ENCODE peak calls at places on chromosome 12, in eight cellular contexts. T is heart left ventricle, D is substantia nigra, R is fibroblast of lung, C is caudate nucleus, H is ovary, V is dorsolateral prefrontal cortex, U is uterus. P is an unnamed sample.

GRCh38 chr12:101407054-101407437 is 526 bp downstream of the ARL1 start:
- DNase-seq in T (no peak), D (no peak), R (no peak), C (peak), H (no peak), V (peak), U (peak), P (peak)

GRCh38 chr12:81591256-81591655 is 167.9 kb downstream of the PPFIA2 start:
- DNase-seq in T (no peak), D (no peak), R (no peak), C (no peak), H (no peak), V (no peak), U (no peak), P (no peak)

GRCh38 chr12:7933255-7933726 is 2.7 kb downstream of the SLC2A3 start:
- DNase-seq in T (peak), D (peak), R (peak), C (peak), H (peak), V (peak), U (peak), P (peak)

GRCh38 chr12:105561981-105562726 is 231.7 kb downstream of the C12orf75 start:
- DNase-seq in T (peak), D (no peak), R (peak), C (no peak), H (peak), V (no peak), U (peak), P (no peak)

GRCh38 chr12:115212356-115212755 is 528.4 kb upstream of the TBX3 start:
- DNase-seq in T (no peak), D (no peak), R (no peak), C (no peak), H (no peak), V (no peak), U (no peak), P (no peak)

GRCh38 chr12:76029982-76030377 is 1.6 kb downstream of the PHLDA1 start:
- DNase-seq in T (no peak), D (no peak), R (peak), C (no peak), H (no peak), V (no peak), U (no peak), P (no peak)

GRCh38 chr12:90321369-90321768 is 612.7 kb upstream of the ATP2B1 start:
- DNase-seq in T (no peak), D (no peak), R (no peak), C (no peak), H (no peak), V (no peak), U (no peak), P (no peak)

GRCh38 chr12:33588082-33588712 is 148.6 kb upstream of the SYT10 start:
- DNase-seq in T (no peak), D (no peak), R (peak), C (no peak), H (no peak), V (no peak), U (no peak), P (no peak)

GRCh38 chr12:74488134-74488533 is 49.5 kb upstream of the ATXN7L3B start:
- DNase-seq in T (no peak), D (no peak), R (no peak), C (no peak), H (no peak), V (no peak), U (no peak), P (no peak)

GRCh38 chr12:107402041-107403022 is 283.3 kb upstream of the PWP1 start:
- DNase-seq in T (peak), D (no peak), R (peak), C (peak), H (no peak), V (peak), U (no peak), P (peak)

GRCh38 chr12:108768591-108769500 is 37.5 kb upstream of the CORO1C start:
- DNase-seq in T (peak), D (no peak), R (no peak), C (no peak), H (no peak), V (no peak), U (no peak), P (peak)

GRCh38 chr12:108765289-108765764 is 34.0 kb upstream of the CORO1C start:
- DNase-seq in T (no peak), D (no peak), R (no peak), C (no peak), H (peak), V (no peak), U (no peak), P (no peak)

GRCh38 chr12:108761226-108761625 is 29.9 kb upstream of the CORO1C start:
- DNase-seq in T (no peak), D (no peak), R (no peak), C (no peak), H (no peak), V (no peak), U (no peak), P (no peak)

GRCh38 chr12:108766294-108766693 is 35.0 kb upstream of the CORO1C start:
- DNase-seq in T (no peak), D (no peak), R (no peak), C (no peak), H (no peak), V (no peak), U (no peak), P (no peak)

GRCh38 chr12:108764540-108765288 is 33.4 kb upstream of the CORO1C start:
- DNase-seq in T (no peak), D (no peak), R (no peak), C (no peak), H (no peak), V (no peak), U (no peak), P (no peak)
- H3K27ac ChIP-seq in T (no peak), D (no peak), R (no peak), C (no peak), H (peak), V (no peak), U (no peak), P (no peak)

GRCh38 chr12:113227686-113228391 is 6.6 kb downstream of the TPCN1 start:
- DNase-seq in T (no peak), D (no peak), R (no peak), C (no peak), H (no peak), V (no peak), U (no peak), P (no peak)
- H3K27ac ChIP-seq in T (peak), D (peak), R (no peak), C (peak), H (no peak), V (peak), U (peak), P (no peak)

GRCh38 chr12:11688379-11688778 is 38.9 kb downstream of the ETV6 start:
- DNase-seq in T (no peak), D (no peak), R (no peak), C (no peak), H (no peak), V (no peak), U (no peak), P (no peak)

GRCh38 chr12:11686135-11686534 is 36.7 kb downstream of the ETV6 start:
- DNase-seq in T (no peak), D (no peak), R (no peak), C (no peak), H (no peak), V (no peak), U (no peak), P (no peak)

GRCh38 chr12:11689591-11690158 is 40.2 kb downstream of the ETV6 start:
- DNase-seq in T (no peak), D (no peak), R (no peak), C (no peak), H (no peak), V (no peak), U (no peak), P (no peak)

GRCh38 chr12:11687538-11687937 is 38.1 kb downstream of the ETV6 start:
- DNase-seq in T (no peak), D (no peak), R (no peak), C (no peak), H (no peak), V (no peak), U (no peak), P (no peak)

DNA sequence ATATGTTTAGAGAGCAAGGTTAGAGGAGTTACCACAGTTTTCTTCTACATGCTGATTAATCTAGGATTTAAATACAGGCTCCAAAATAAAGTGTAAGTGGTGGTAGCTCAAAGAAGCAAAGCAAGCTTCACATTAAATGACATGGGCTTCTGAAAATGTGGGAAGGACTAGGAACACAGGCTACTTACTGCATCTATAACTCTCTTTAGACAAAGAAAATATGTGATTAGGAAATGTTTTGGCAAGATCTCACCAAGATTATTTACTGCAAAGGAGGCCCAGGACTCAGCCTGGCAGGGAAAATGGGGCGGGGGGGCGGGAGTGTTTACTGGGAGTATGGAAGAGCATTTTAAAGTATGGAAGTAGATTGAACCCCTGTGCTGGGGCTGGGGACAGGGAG is 39.4 kb downstream of the ETV6 start:
- DNase-seq in T (no peak), D (no peak), R (peak), C (no peak), H (no peak), V (no peak), U (no peak), P (no peak)
- H3K27ac ChIP-seq in T (no peak), D (no peak), R (no peak), C (no peak), H (no peak), V (no peak), U (no peak), P (no peak)

DNA sequence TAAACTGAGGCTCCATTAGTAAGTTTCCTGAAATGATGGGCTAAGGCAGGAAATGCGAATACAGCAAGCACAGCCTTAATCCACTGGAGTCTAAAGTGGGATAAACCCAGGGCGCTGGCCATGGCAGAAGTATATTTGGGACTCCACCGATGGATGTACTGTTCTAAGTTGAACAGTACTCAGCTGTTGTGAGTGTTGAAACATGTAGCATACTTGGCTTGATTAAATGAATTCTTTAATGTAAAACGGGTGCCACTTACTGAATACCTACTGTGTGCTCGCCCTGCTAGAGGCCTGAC is 1.0 kb downstream of the SSPN start:
- DNase-seq in T (no peak), D (no peak), R (peak), C (peak), H (no peak), V (no peak), U (no peak), P (no peak)
- H3K27ac ChIP-seq in T (peak), D (peak), R (peak), C (peak), H (peak), V (peak), U (peak), P (no peak)

DNA sequence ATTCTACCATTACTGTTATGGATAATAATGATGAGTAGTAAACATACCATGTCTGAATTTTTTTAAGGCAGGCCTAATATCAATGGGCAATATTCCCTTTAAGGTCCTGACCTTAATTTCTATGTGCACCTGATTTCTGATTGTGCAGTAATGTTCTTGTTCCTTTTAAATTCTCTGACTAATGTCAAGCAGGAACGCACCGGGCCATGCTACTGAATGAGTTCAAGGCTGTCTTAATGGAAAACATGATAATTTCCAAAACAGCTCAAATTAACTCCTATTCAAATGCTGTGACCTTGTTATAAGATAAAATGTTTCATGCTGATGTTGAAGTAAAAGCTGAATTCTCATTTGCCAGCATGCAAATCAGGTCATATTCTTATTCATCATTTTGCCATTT is 6.8 kb downstream of the TAS2R46 start:
- DNase-seq in T (no peak), D (no peak), R (no peak), C (no peak), H (no peak), V (no peak), U (no peak), P (no peak)
- H3K27ac ChIP-seq in T (no peak), D (no peak), R (no peak), C (no peak), H (no peak), V (no peak), U (no peak), P (no peak)

GRCh38 chr12:71439613-71440392 is at the start of gene LGR5:
- DNase-seq in T (no peak), D (peak), R (peak), C (peak), H (peak), V (peak), U (no peak), P (no peak)
- H3K27ac ChIP-seq in T (no peak), D (peak), R (no peak), C (peak), H (no peak), V (no peak), U (no peak), P (no peak)

DNA sequence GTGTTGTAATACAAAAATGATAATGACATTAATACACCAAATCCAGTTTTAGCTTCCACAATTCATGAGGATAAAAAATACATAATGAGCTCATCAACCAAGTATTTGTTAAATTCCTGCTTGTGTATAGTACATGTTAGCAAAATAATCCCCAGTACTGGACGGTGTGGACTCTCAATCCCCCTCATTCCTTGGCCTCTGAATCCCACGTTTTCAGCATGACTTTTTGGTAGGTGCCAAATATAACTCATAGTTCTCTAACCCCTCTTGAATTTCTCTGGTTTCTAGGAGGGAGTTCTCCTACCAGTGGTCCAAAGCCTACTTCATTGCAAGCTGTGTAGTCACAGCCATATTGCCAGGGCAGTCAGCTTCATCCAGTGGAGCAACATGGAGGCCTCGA is 41.4 kb upstream of the EPS8 start:
- DNase-seq in T (no peak), D (no peak), R (peak), C (no peak), H (no peak), V (no peak), U (no peak), P (no peak)
- H3K27ac ChIP-seq in T (no peak), D (no peak), R (peak), C (no peak), H (no peak), V (no peak), U (peak), P (no peak)

GRCh38 chr12:95205016-95205415 is 12.3 kb downstream of the FGD6 start:
- DNase-seq in T (no peak), D (no peak), R (no peak), C (no peak), H (no peak), V (no peak), U (no peak), P (no peak)

GRCh38 chr12:95205685-95206084 is 11.6 kb downstream of the FGD6 start:
- DNase-seq in T (no peak), D (no peak), R (peak), C (peak), H (peak), V (peak), U (peak), P (no peak)

GRCh38 chr12:95203477-95203843 is 13.8 kb downstream of the FGD6 start:
- DNase-seq in T (no peak), D (no peak), R (no peak), C (no peak), H (no peak), V (no peak), U (no peak), P (no peak)

GRCh38 chr12:95202691-95203476 is 14.4 kb downstream of the FGD6 start:
- DNase-seq in T (no peak), D (no peak), R (peak), C (no peak), H (no peak), V (no peak), U (no peak), P (no peak)

DNA sequence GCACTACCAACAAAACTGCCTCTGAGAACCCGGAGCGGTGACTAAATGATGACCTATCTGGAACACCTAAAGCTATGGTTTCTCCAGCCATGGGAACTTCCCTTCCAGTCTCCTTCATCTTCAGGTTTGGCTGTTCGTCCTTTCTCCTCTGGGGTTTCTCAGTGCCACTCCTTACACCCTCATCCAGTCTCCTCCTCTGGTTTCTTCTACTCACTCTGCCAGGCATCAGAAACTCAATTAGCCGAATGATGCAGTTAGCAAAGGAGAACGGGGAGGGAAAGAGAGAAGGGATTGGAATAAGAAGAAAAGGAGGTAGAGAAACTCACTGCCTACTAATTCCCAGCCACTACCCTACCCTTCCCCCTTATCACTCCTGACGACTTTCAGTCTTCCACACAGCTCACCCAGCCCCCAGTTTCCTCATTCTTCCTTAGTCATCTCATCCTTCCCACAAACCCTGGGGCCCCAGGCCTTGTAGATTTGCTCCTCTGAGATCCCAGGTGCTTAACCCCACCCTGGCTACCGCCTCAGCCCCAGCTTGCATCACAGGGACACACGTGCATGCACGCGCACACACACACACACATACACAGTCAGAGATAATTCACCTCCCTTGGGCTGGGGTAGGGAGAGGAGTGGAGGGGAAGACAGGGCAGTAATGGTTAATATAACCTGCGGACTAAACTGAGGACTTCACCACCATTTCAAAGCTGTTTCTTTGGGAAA is 13.0 kb downstream of the FGD6 start:
- DNase-seq in T (no peak), D (no peak), R (peak), C (no peak), H (peak), V (no peak), U (peak), P (no peak)
- H3K27ac ChIP-seq in T (peak), D (no peak), R (peak), C (peak), H (peak), V (no peak), U (peak), P (no peak)

GRCh38 chr12:103865151-103865730 is 24.2 kb upstream of the NT5DC3 start:
- DNase-seq in T (no peak), D (no peak), R (no peak), C (no peak), H (no peak), V (no peak), U (no peak), P (no peak)
- H3K27ac ChIP-seq in T (no peak), D (no peak), R (no peak), C (no peak), H (no peak), V (no peak), U (no peak), P (no peak)